ENCODE peak calls at places on chromosomes 2 and 18, in eight cellular contexts. One of them, this sample, is unnamed.

GRCh38 chr2:121888189-121888557 is 132.7 kb downstream of the TSN start:
- DNase-seq in endothelial cell: no peak
- DNase-seq in ovary: no peak
- DNase-seq in gastrocnemius medialis: no peak
- DNase-seq in pancreas: no peak
- DNase-seq in PC-3: peak
- DNase-seq in PC-9: no peak
- DNase-seq in fibroblast of lung: no peak
- DNase-seq in this sample: no peak

GRCh38 chr18:6139007-6139406 is 243.7 kb upstream of the TMEM200C start:
- DNase-seq in endothelial cell: no peak
- DNase-seq in ovary: no peak
- DNase-seq in gastrocnemius medialis: no peak
- DNase-seq in pancreas: no peak
- DNase-seq in PC-3: no peak
- DNase-seq in PC-9: no peak
- DNase-seq in fibroblast of lung: no peak
- DNase-seq in this sample: no peak

GRCh38 chr2:24454258-24454657 is 36.8 kb upstream of the NCOA1 start:
- DNase-seq in endothelial cell: no peak
- DNase-seq in ovary: no peak
- DNase-seq in gastrocnemius medialis: no peak
- DNase-seq in pancreas: no peak
- DNase-seq in PC-3: no peak
- DNase-seq in PC-9: no peak
- DNase-seq in fibroblast of lung: peak
- DNase-seq in this sample: peak

GRCh38 chr18:59359576-59359952 is 499 bp upstream of the LMAN1 start:
- DNase-seq in endothelial cell: no peak
- DNase-seq in ovary: no peak
- DNase-seq in gastrocnemius medialis: no peak
- DNase-seq in pancreas: no peak
- DNase-seq in PC-3: no peak
- DNase-seq in PC-9: no peak
- DNase-seq in fibroblast of lung: peak
- DNase-seq in this sample: no peak

GRCh38 chr2:119756837-119757236 is 2.9 kb upstream of the PTPN4 start:
- DNase-seq in endothelial cell: no peak
- DNase-seq in ovary: peak
- DNase-seq in gastrocnemius medialis: peak
- DNase-seq in pancreas: peak
- DNase-seq in PC-3: peak
- DNase-seq in PC-9: no peak
- DNase-seq in fibroblast of lung: peak
- DNase-seq in this sample: peak

GRCh38 chr2:127051116-127051779 is 55.7 kb downstream of the BIN1 start:
- DNase-seq in endothelial cell: no peak
- DNase-seq in ovary: peak
- DNase-seq in gastrocnemius medialis: no peak
- DNase-seq in pancreas: no peak
- DNase-seq in PC-3: no peak
- DNase-seq in PC-9: no peak
- DNase-seq in fibroblast of lung: no peak
- DNase-seq in this sample: no peak

GRCh38 chr2:159960413-159960812 is 102.0 kb downstream of the PLA2R1 start:
- DNase-seq in endothelial cell: no peak
- DNase-seq in ovary: no peak
- DNase-seq in gastrocnemius medialis: no peak
- DNase-seq in pancreas: no peak
- DNase-seq in PC-3: peak
- DNase-seq in PC-9: no peak
- DNase-seq in fibroblast of lung: peak
- DNase-seq in this sample: peak

GRCh38 chr2:102139851-102140250 is 2.7 kb upstream of the IL1R1 start:
- DNase-seq in endothelial cell: no peak
- DNase-seq in ovary: no peak
- DNase-seq in gastrocnemius medialis: no peak
- DNase-seq in pancreas: no peak
- DNase-seq in PC-3: no peak
- DNase-seq in PC-9: no peak
- DNase-seq in fibroblast of lung: peak
- DNase-seq in this sample: no peak

GRCh38 chr2:20728114-20728758 is 61.3 kb downstream of the GDF7 start:
- DNase-seq in endothelial cell: peak
- DNase-seq in ovary: no peak
- DNase-seq in gastrocnemius medialis: no peak
- DNase-seq in pancreas: no peak
- DNase-seq in PC-3: no peak
- DNase-seq in PC-9: no peak
- DNase-seq in fibroblast of lung: peak
- DNase-seq in this sample: no peak

DNA sequence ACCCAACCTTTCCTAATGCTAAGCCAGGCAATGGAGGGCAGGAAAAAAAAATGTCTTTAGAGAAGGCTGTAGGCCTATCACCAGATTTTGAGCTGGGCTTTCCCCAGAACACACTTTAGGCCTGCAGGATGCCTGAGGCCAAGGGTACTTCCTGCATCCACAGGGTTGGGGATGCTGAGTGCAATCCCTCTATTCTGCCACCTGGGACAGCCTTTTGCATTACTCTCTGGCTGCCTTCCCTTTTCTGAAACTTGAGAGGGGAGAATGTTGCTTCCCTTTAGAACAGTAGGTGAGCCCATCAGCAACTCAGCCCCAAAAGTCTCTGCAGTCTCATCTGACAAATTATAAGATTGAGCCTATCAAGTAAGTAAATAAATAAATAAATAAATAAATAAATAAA is 195.2 kb downstream of the SLC8A1 start:
- DNase-seq in endothelial cell: peak
- DNase-seq in ovary: no peak
- DNase-seq in gastrocnemius medialis: no peak
- DNase-seq in pancreas: no peak
- DNase-seq in PC-3: peak
- DNase-seq in PC-9: no peak
- DNase-seq in fibroblast of lung: no peak
- DNase-seq in this sample: no peak
- TF ChIP-seq CTCF in endothelial cell: no peak
- TF ChIP-seq CTCF in ovary: no peak
- TF ChIP-seq CTCF in gastrocnemius medialis: no peak
- TF ChIP-seq CTCF in pancreas: no peak
- TF ChIP-seq CTCF in PC-3: peak
- TF ChIP-seq CTCF in PC-9: peak
- TF ChIP-seq CTCF in fibroblast of lung: peak
- TF ChIP-seq CTCF in this sample: peak

DNA sequence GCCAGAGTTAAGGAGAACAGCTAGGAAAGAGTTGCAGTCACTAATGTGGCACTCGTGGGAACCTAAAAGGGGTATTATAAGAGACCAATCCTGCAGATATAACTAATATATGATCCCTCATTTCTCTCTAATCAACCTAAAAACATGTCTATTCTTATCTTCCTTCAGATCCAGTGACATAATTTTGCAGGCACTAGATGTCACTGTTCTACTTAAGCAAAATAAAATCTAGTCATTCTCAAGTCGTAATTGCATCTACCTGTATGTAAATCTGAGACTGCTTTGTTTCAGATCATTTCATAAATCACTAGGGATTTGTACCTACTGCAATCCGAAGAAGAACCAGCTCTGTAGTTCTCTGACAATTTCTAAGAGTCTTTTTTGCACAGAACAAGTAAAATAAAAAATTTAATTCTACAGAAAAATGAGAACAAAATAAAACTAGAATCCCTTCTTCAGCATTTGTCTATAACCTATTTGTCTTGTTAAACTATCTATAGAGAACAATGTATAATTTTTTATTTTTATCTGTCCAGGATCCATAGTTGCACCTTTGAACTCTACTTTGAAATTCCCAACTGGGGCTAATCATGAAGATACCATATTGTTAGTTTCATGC is 56.5 kb upstream of the ERBB4 start:
- DNase-seq in endothelial cell: no peak
- DNase-seq in ovary: no peak
- DNase-seq in gastrocnemius medialis: no peak
- DNase-seq in pancreas: no peak
- DNase-seq in PC-3: peak
- DNase-seq in PC-9: no peak
- DNase-seq in fibroblast of lung: peak
- DNase-seq in this sample: peak
- TF ChIP-seq CTCF in endothelial cell: no peak
- TF ChIP-seq CTCF in ovary: no peak
- TF ChIP-seq CTCF in gastrocnemius medialis: no peak
- TF ChIP-seq CTCF in pancreas: no peak
- TF ChIP-seq CTCF in PC-3: peak
- TF ChIP-seq CTCF in PC-9: peak
- TF ChIP-seq CTCF in fibroblast of lung: peak
- TF ChIP-seq CTCF in this sample: peak

GRCh38 chr2:96265840-96266569 is at the start of the genes CIAO1 and TMEM127:
- DNase-seq in endothelial cell: peak
- DNase-seq in ovary: peak
- DNase-seq in gastrocnemius medialis: peak
- DNase-seq in pancreas: peak
- DNase-seq in PC-3: peak
- DNase-seq in PC-9: peak
- DNase-seq in fibroblast of lung: peak
- DNase-seq in this sample: peak
- TF ChIP-seq CTCF in endothelial cell: no peak
- TF ChIP-seq CTCF in ovary: peak
- TF ChIP-seq CTCF in gastrocnemius medialis: peak
- TF ChIP-seq CTCF in pancreas: peak
- TF ChIP-seq CTCF in PC-3: peak
- TF ChIP-seq CTCF in PC-9: no peak
- TF ChIP-seq CTCF in fibroblast of lung: peak
- TF ChIP-seq CTCF in this sample: peak

GRCh38 chr2:153311432-153311831 is 167.1 kb downstream of the RPRM start:
- DNase-seq in endothelial cell: no peak
- DNase-seq in ovary: peak
- DNase-seq in gastrocnemius medialis: no peak
- DNase-seq in pancreas: no peak
- DNase-seq in PC-3: no peak
- DNase-seq in PC-9: no peak
- DNase-seq in fibroblast of lung: no peak
- DNase-seq in this sample: no peak

DNA sequence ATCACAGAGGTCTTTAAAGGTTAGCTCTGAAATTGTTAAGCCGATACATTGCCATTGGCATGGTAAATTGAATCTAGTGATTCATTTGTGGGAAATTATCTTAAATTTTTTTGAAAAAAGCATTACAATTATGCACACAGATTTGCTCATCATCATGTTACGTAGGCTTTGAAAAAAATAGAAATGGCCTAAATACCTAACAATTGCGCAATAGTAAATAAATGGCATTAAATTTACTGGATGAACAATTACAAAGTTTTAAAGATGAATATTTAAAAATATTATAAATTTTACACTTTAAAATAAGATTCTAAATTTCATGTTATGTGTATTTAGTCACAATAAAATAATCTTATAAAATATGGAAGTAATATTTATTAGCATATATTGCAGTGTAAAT is 171.3 kb downstream of the RPRM start:
- DNase-seq in endothelial cell: no peak
- DNase-seq in ovary: no peak
- DNase-seq in gastrocnemius medialis: no peak
- DNase-seq in pancreas: no peak
- DNase-seq in PC-3: no peak
- DNase-seq in PC-9: no peak
- DNase-seq in fibroblast of lung: no peak
- DNase-seq in this sample: no peak
- TF ChIP-seq CTCF in endothelial cell: no peak
- TF ChIP-seq CTCF in ovary: no peak
- TF ChIP-seq CTCF in gastrocnemius medialis: no peak
- TF ChIP-seq CTCF in pancreas: no peak
- TF ChIP-seq CTCF in PC-3: no peak
- TF ChIP-seq CTCF in PC-9: no peak
- TF ChIP-seq CTCF in fibroblast of lung: no peak
- TF ChIP-seq CTCF in this sample: no peak